ENCODE peak calls at places on chromosomes 4 and X, in ten cellular contexts. One of them, this sample, is unnamed.

GRCh38 chrX:2445662-2446623 is 54.8 kb downstream of the DHRSX start:
- DNase-seq in pancreas: no peak
- DNase-seq in MM.1S: no peak
- DNase-seq in AG04450: no peak
- DNase-seq in thyroid gland: no peak
- DNase-seq in breast epithelium: no peak
- DNase-seq in CD8-positive, alpha-beta T cell: no peak
- DNase-seq in IMR-90: no peak
- DNase-seq in neural progenitor cell: no peak
- DNase-seq in brain microvascular endothelial cell: no peak
- DNase-seq in this sample: peak

GRCh38 chr4:186161138-186161537 is 30.2 kb upstream of the CYP4V2 start:
- DNase-seq in neural progenitor cell: no peak
- DNase-seq in thyroid gland: no peak
- DNase-seq in AG04450: no peak
- DNase-seq in IMR-90: no peak
- DNase-seq in MM.1S: peak
- DNase-seq in pancreas: no peak
- DNase-seq in CD8-positive, alpha-beta T cell: no peak
- DNase-seq in breast epithelium: no peak
- DNase-seq in brain microvascular endothelial cell: no peak
- DNase-seq in this sample: no peak

GRCh38 chrX:150465856-150466775 is 102.3 kb upstream of the MTM1 start:
- DNase-seq in thyroid gland: peak
- DNase-seq in neural progenitor cell: no peak
- DNase-seq in pancreas: no peak
- DNase-seq in IMR-90: no peak
- DNase-seq in brain microvascular endothelial cell: no peak
- DNase-seq in AG04450: no peak
- DNase-seq in CD8-positive, alpha-beta T cell: no peak
- DNase-seq in MM.1S: no peak
- DNase-seq in breast epithelium: no peak
- DNase-seq in this sample: no peak

GRCh38 chr4:38396845-38397547 is 267.0 kb upstream of the KLF3 start:
- DNase-seq in brain microvascular endothelial cell: no peak
- DNase-seq in AG04450: no peak
- DNase-seq in CD8-positive, alpha-beta T cell: no peak
- DNase-seq in MM.1S: no peak
- DNase-seq in breast epithelium: no peak
- DNase-seq in IMR-90: no peak
- DNase-seq in pancreas: peak
- DNase-seq in thyroid gland: no peak
- DNase-seq in neural progenitor cell: no peak
- DNase-seq in this sample: no peak

GRCh38 chrX:105533951-105534350 is 288.4 kb upstream of the NRK start:
- DNase-seq in thyroid gland: no peak
- DNase-seq in neural progenitor cell: no peak
- DNase-seq in AG04450: no peak
- DNase-seq in MM.1S: no peak
- DNase-seq in IMR-90: no peak
- DNase-seq in pancreas: no peak
- DNase-seq in brain microvascular endothelial cell: no peak
- DNase-seq in CD8-positive, alpha-beta T cell: no peak
- DNase-seq in breast epithelium: no peak
- DNase-seq in this sample: no peak

GRCh38 chrX:153706799-153707198 is 17.4 kb downstream of the BCAP31 start:
- DNase-seq in IMR-90: no peak
- DNase-seq in CD8-positive, alpha-beta T cell: no peak
- DNase-seq in breast epithelium: no peak
- DNase-seq in MM.1S: no peak
- DNase-seq in brain microvascular endothelial cell: no peak
- DNase-seq in thyroid gland: no peak
- DNase-seq in pancreas: no peak
- DNase-seq in AG04450: no peak
- DNase-seq in neural progenitor cell: no peak
- DNase-seq in this sample: no peak

GRCh38 chr4:145525291-145525740 is 43.7 kb downstream of the SMAD1 start:
- DNase-seq in IMR-90: peak
- DNase-seq in pancreas: no peak
- DNase-seq in breast epithelium: no peak
- DNase-seq in brain microvascular endothelial cell: no peak
- DNase-seq in CD8-positive, alpha-beta T cell: no peak
- DNase-seq in AG04450: peak
- DNase-seq in MM.1S: no peak
- DNase-seq in neural progenitor cell: peak
- DNase-seq in thyroid gland: no peak
- DNase-seq in this sample: no peak

GRCh38 chr4:65589331-65589730 is 81.0 kb downstream of the EPHA5 start:
- DNase-seq in MM.1S: no peak
- DNase-seq in breast epithelium: no peak
- DNase-seq in IMR-90: no peak
- DNase-seq in CD8-positive, alpha-beta T cell: no peak
- DNase-seq in neural progenitor cell: peak
- DNase-seq in pancreas: no peak
- DNase-seq in thyroid gland: no peak
- DNase-seq in brain microvascular endothelial cell: no peak
- DNase-seq in AG04450: no peak
- DNase-seq in this sample: no peak

GRCh38 chr4:87216469-87216868 is 3.9 kb downstream of the KLHL8 start:
- DNase-seq in AG04450: no peak
- DNase-seq in thyroid gland: no peak
- DNase-seq in neural progenitor cell: no peak
- DNase-seq in brain microvascular endothelial cell: no peak
- DNase-seq in IMR-90: no peak
- DNase-seq in breast epithelium: no peak
- DNase-seq in MM.1S: no peak
- DNase-seq in pancreas: no peak
- DNase-seq in CD8-positive, alpha-beta T cell: no peak
- DNase-seq in this sample: no peak

GRCh38 chr4:81919238-81919637 is 447.5 kb upstream of the RASGEF1B start:
- DNase-seq in pancreas: no peak
- DNase-seq in neural progenitor cell: peak
- DNase-seq in AG04450: no peak
- DNase-seq in brain microvascular endothelial cell: peak
- DNase-seq in breast epithelium: no peak
- DNase-seq in MM.1S: peak
- DNase-seq in thyroid gland: no peak
- DNase-seq in CD8-positive, alpha-beta T cell: no peak
- DNase-seq in IMR-90: peak
- DNase-seq in this sample: no peak
- TF ChIP-seq CTCF in pancreas: no peak
- TF ChIP-seq CTCF in neural progenitor cell: peak
- TF ChIP-seq CTCF in AG04450: peak
- TF ChIP-seq CTCF in brain microvascular endothelial cell: peak
- TF ChIP-seq CTCF in breast epithelium: no peak
- TF ChIP-seq CTCF in MM.1S: peak
- TF ChIP-seq CTCF in thyroid gland: no peak
- TF ChIP-seq CTCF in CD8-positive, alpha-beta T cell: no peak
- TF ChIP-seq CTCF in IMR-90: no peak
- TF ChIP-seq CTCF in this sample: no peak

GRCh38 chr4:112510191-112510467 is 5.9 kb downstream of the NEUROG2 start:
- DNase-seq in neural progenitor cell: no peak
- DNase-seq in brain microvascular endothelial cell: no peak
- DNase-seq in CD8-positive, alpha-beta T cell: no peak
- DNase-seq in breast epithelium: no peak
- DNase-seq in thyroid gland: no peak
- DNase-seq in MM.1S: no peak
- DNase-seq in pancreas: no peak
- DNase-seq in AG04450: no peak
- DNase-seq in IMR-90: no peak
- DNase-seq in this sample: no peak
- H3K4me3 ChIP-seq in neural progenitor cell: peak
- H3K4me3 ChIP-seq in brain microvascular endothelial cell: peak
- H3K4me3 ChIP-seq in CD8-positive, alpha-beta T cell: no peak
- H3K4me3 ChIP-seq in breast epithelium: peak
- H3K4me3 ChIP-seq in thyroid gland: no peak
- H3K4me3 ChIP-seq in MM.1S: no peak
- H3K4me3 ChIP-seq in pancreas: no peak
- H3K4me3 ChIP-seq in AG04450: no peak
- H3K4me3 ChIP-seq in IMR-90: no peak
- H3K4me3 ChIP-seq in this sample: no peak

GRCh38 chr4:176921256-176921655 is 128.5 kb upstream of the VEGFC start:
- DNase-seq in thyroid gland: no peak
- DNase-seq in CD8-positive, alpha-beta T cell: no peak
- DNase-seq in IMR-90: no peak
- DNase-seq in pancreas: no peak
- DNase-seq in AG04450: no peak
- DNase-seq in breast epithelium: no peak
- DNase-seq in brain microvascular endothelial cell: no peak
- DNase-seq in MM.1S: no peak
- DNase-seq in neural progenitor cell: no peak
- DNase-seq in this sample: no peak
- H3K27ac ChIP-seq in thyroid gland: no peak
- H3K27ac ChIP-seq in CD8-positive, alpha-beta T cell: no peak
- H3K27ac ChIP-seq in IMR-90: no peak
- H3K27ac ChIP-seq in pancreas: no peak
- H3K27ac ChIP-seq in AG04450: no peak
- H3K27ac ChIP-seq in breast epithelium: no peak
- H3K27ac ChIP-seq in brain microvascular endothelial cell: peak
- H3K27ac ChIP-seq in MM.1S: no peak
- H3K27ac ChIP-seq in neural progenitor cell: no peak
- H3K27ac ChIP-seq in this sample: no peak

GRCh38 chr4:162499478-162499877 is 335.7 kb upstream of the FSTL5 start:
- DNase-seq in neural progenitor cell: no peak
- DNase-seq in thyroid gland: no peak
- DNase-seq in MM.1S: no peak
- DNase-seq in AG04450: no peak
- DNase-seq in pancreas: no peak
- DNase-seq in CD8-positive, alpha-beta T cell: no peak
- DNase-seq in brain microvascular endothelial cell: no peak
- DNase-seq in IMR-90: no peak
- DNase-seq in breast epithelium: no peak
- DNase-seq in this sample: no peak
- TF ChIP-seq CTCF in neural progenitor cell: peak
- TF ChIP-seq CTCF in thyroid gland: no peak
- TF ChIP-seq CTCF in MM.1S: peak
- TF ChIP-seq CTCF in AG04450: peak
- TF ChIP-seq CTCF in pancreas: no peak
- TF ChIP-seq CTCF in CD8-positive, alpha-beta T cell: no peak
- TF ChIP-seq CTCF in brain microvascular endothelial cell: peak
- TF ChIP-seq CTCF in IMR-90: peak
- TF ChIP-seq CTCF in breast epithelium: no peak
- TF ChIP-seq CTCF in this sample: no peak

GRCh38 chr4:32172086-32172485 is 1451.9 kb downstream of the PCDH7 start:
- DNase-seq in pancreas: no peak
- DNase-seq in MM.1S: no peak
- DNase-seq in neural progenitor cell: no peak
- DNase-seq in IMR-90: no peak
- DNase-seq in brain microvascular endothelial cell: no peak
- DNase-seq in breast epithelium: no peak
- DNase-seq in AG04450: no peak
- DNase-seq in CD8-positive, alpha-beta T cell: no peak
- DNase-seq in thyroid gland: no peak
- DNase-seq in this sample: no peak
- H3K4me3 ChIP-seq in pancreas: no peak
- H3K4me3 ChIP-seq in MM.1S: no peak
- H3K4me3 ChIP-seq in neural progenitor cell: no peak
- H3K4me3 ChIP-seq in IMR-90: no peak
- H3K4me3 ChIP-seq in brain microvascular endothelial cell: no peak
- H3K4me3 ChIP-seq in breast epithelium: no peak
- H3K4me3 ChIP-seq in AG04450: no peak
- H3K4me3 ChIP-seq in CD8-positive, alpha-beta T cell: no peak
- H3K4me3 ChIP-seq in thyroid gland: no peak
- H3K4me3 ChIP-seq in this sample: no peak

This sample was measured in testis.